ENCODE peak calls at places on chromosomes 7 and 10, in five cellular contexts. C is spleen, H is prostate gland, D is testis, I is neural progenitor cell. O is an unnamed sample.

GRCh38 chr7:101538596-101539459 is 90.3 kb downstream of the MYL10 start:
- DNase-seq in C (peak; percentile 88), H (peak; percentile 45), D (peak; percentile 79), I (peak; percentile 66), O (peak; percentile 38)

GRCh38 chr7:107715531-107715930 is 28.4 kb upstream of the CBLL1 start:
- DNase-seq in C (no peak), H (no peak), D (no peak), I (no peak), O (no peak)

GRCh38 chr10:72348282-72348681 is 6.4 kb downstream of the DNAJB12 start:
- DNase-seq in C (no peak), H (no peak), D (no peak), I (no peak), O (no peak)

GRCh38 chr10:2948127-2948854 is 119.1 kb upstream of the PFKP start:
- DNase-seq in C (no peak), H (no peak), D (no peak), I (no peak), O (no peak)

GRCh38 chr10:14328881-14329280 is 1.8 kb downstream of the FRMD4A start:
- DNase-seq in C (no peak), H (no peak), D (no peak), I (no peak), O (no peak)

GRCh38 chr10:131246775-131247174 is 64.7 kb downstream of the TCERG1L start:
- DNase-seq in C (peak; percentile 67), H (no peak), D (no peak), I (no peak), O (no peak)

GRCh38 chr10:92410501-92410900 is 119.5 kb downstream of the MARCHF5 start:
- DNase-seq in C (no peak), H (no peak), D (no peak), I (no peak), O (no peak)

GRCh38 chr7:106679153-106679931 is 18.4 kb upstream of the CCDC71L start:
- DNase-seq in C (no peak), H (no peak), D (no peak), I (no peak), O (no peak)

GRCh38 chr7:101829856-101830255 is 12.4 kb downstream of the CUX1 start:
- DNase-seq in C (no peak), H (no peak), D (no peak), I (no peak), O (no peak)

GRCh38 chr10:111076682-111077661 is at the start of gene ADRA2A:
- DNase-seq in C (no peak), H (no peak), D (peak; percentile 65), I (peak; percentile 88), O (peak; percentile 78)

GRCh38 chr7:21945374-21946227 is at the start of gene CDCA7L:
- DNase-seq in C (peak; percentile 95), H (peak; percentile 70), D (peak; percentile 83), I (peak; percentile 87), O (peak; percentile 76)

GRCh38 chr7:116316838-116317612 is 106.7 kb downstream of the TES start:
- DNase-seq in C (no peak), H (peak; percentile 78), D (peak; percentile 23), I (peak; percentile 54), O (peak; percentile 58)
- H3K27ac ChIP-seq in C (peak overlapping the region; percentile 34), H (peak overlapping the region; percentile 48), D (no peak overlapping the region), I (no peak overlapping the region), O (peak overlapping the region; percentile 17)

DNA sequence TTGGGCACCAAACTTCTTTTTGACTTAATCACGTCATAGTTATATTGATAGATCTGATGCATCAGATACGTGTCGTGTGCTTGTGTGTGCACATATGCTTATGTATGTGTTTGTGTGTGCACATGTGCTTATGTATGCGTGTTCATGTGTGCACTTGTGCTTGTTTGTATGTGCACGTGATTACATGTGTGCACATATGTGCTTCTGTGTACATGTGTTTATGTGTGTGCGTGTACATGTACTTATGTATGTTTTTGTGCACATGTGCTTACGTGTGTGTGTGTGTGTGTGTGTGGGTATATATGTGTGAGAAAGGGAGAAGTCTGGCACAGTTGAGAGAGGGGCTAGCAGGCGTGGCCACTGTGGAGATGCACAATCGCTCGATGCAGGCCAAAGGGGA is 173.4 kb downstream of the WDR37 start:
- DNase-seq in C (no peak), H (no peak), D (no peak), I (no peak), O (no peak)
- H3K27ac ChIP-seq in C (no peak overlapping the region), H (no peak overlapping the region), D (no peak overlapping the region), I (no peak overlapping the region), O (no peak overlapping the region)

GRCh38 chr7:96120445-96120844 is 201.5 kb downstream of the SLC25A13 start:
- DNase-seq in C (no peak), H (no peak), D (no peak), I (no peak), O (no peak)

GRCh38 chr7:96116173-96116572 is 205.7 kb downstream of the SLC25A13 start:
- DNase-seq in C (no peak), H (no peak), D (no peak), I (no peak), O (no peak)

GRCh38 chr7:96120856-96121255 is 201.0 kb downstream of the SLC25A13 start:
- DNase-seq in C (no peak), H (no peak), D (no peak), I (no peak), O (no peak)

GRCh38 chr7:96121752-96122151 is 200.1 kb downstream of the SLC25A13 start:
- DNase-seq in C (no peak), H (no peak), D (no peak), I (no peak), O (no peak)

GRCh38 chr7:96118449-96119001 is 203.4 kb downstream of the SLC25A13 start:
- DNase-seq in C (no peak), H (no peak), D (no peak), I (peak; percentile 15), O (no peak)
- H3K27ac ChIP-seq in C (no peak overlapping the region), H (no peak overlapping the region), D (no peak overlapping the region), I (peak overlapping the region; percentile 21), O (no peak overlapping the region)

GRCh38 chr7:50304911-50305621 is 550 bp downstream of the IKZF1 start:
- DNase-seq in C (peak; percentile 90), H (no peak), D (no peak), I (peak; percentile 43), O (no peak)
- H3K27ac ChIP-seq in C (peak overlapping the region; percentile 96), H (no peak overlapping the region), D (no peak overlapping the region), I (no peak overlapping the region), O (peak overlapping the region; percentile 30)

GRCh38 chr10:30805061-30805460 is 175.5 kb upstream of the LYZL2 start:
- DNase-seq in C (peak; percentile 43), H (no peak), D (no peak), I (no peak), O (no peak)

GRCh38 chr10:30803058-30803457 is 173.5 kb upstream of the LYZL2 start:
- DNase-seq in C (peak; percentile 0), H (no peak), D (no peak), I (no peak), O (no peak)

GRCh38 chr10:30803901-30804322 is 174.4 kb upstream of the LYZL2 start:
- DNase-seq in C (peak; percentile 33), H (peak; percentile 50), D (peak; percentile 64), I (no peak), O (peak; percentile 44)

GRCh38 chr10:30806824-30807223 is 177.3 kb upstream of the LYZL2 start:
- DNase-seq in C (no peak), H (no peak), D (no peak), I (no peak), O (no peak)

DNA sequence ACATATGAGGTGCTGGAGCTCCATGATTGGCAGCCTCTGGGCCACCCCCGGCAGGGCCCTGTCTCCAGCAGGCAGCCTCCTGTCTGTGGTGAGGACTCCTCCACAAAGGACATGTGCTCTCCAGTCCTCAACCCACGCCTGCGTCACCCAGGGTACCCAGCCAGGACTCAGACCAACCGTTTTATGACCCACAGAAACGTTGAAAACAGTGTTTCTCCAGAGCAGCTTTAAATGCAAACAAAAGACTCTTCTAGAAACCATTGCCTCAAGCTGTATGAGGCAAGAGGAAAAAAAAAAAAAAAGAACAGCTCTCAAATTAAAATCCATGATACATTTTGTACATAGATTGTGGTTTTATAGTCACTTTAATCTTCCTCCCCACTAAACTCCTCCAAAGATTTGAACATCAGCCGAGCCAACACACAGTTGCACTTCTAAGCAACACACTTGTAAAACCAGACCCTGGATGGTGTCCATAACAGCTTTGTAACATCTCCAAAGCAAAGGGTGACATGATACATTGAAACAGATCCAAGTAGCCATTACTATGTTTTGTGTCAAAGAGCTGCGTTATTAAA is 175.0 kb upstream of the LYZL2 start:
- DNase-seq in C (peak; percentile 68), H (peak; percentile 91), D (no peak), I (no peak), O (peak; percentile 49)
- H3K27ac ChIP-seq in C (peak overlapping the region; percentile 61), H (peak overlapping the region; percentile 50), D (no peak overlapping the region), I (no peak overlapping the region), O (peak overlapping the region; percentile 17)

GRCh38 chr7:150381785-150382122 is 2.6 kb downstream of the ZNF775 start:
- DNase-seq in C (no peak), H (no peak), D (no peak), I (no peak), O (no peak)

GRCh38 chr7:150380463-150380862 is 1.3 kb downstream of the ZNF775 start:
- DNase-seq in C (no peak), H (no peak), D (no peak), I (peak; percentile 1), O (no peak)

GRCh38 chr7:150379590-150380379 is 655 bp downstream of the ZNF775 start:
- DNase-seq in C (no peak), H (no peak), D (no peak), I (peak; percentile 32), O (no peak)

GRCh38 chr7:150382123-150382843 is 3.2 kb downstream of the ZNF775 start:
- DNase-seq in C (no peak), H (peak; percentile 60), D (no peak), I (peak; percentile 58), O (no peak)

GRCh38 chr7:150381096-150381495 is 2.0 kb downstream of the ZNF775 start:
- DNase-seq in C (no peak), H (peak; percentile 33), D (no peak), I (peak; percentile 1), O (no peak)
- H3K27ac ChIP-seq in C (no peak overlapping the region), H (peak overlapping the region; percentile 21), D (no peak overlapping the region), I (no peak overlapping the region), O (no peak overlapping the region)